ENCODE peak calls at places on chromosomes 7 and 10, in five cellular contexts. G is posterior cingulate gyrus, X is NCI-H1105 treated with DMSO at 0.1 percent for 48 hours, J is SHP77, Z is endothelial cell. K is an unnamed sample.
A peak's percentile ranks its signal among the peaks of the same experiment; 100 is the strongest.

GRCh38 chr10:126407831-126408230 is 19.6 kb upstream of the ADAM12 start:
- DNase-seq in G (no peak), X (no peak), J (no peak), Z (no peak), K (no peak)

GRCh38 chr10:95767884-95768556 is 12.1 kb downstream of the ENTPD1 start:
- DNase-seq in G (no peak), X (no peak), J (no peak), Z (no peak), K (no peak)

GRCh38 chr7:40621592-40621998 is 486.8 kb downstream of the SUGCT start:
- DNase-seq in G (no peak), X (no peak), J (no peak), Z (no peak), K (no peak)

GRCh38 chr10:119174109-119174508 is 4.5 kb downstream of the PRDX3 start:
- DNase-seq in G (no peak), X (no peak), J (no peak), Z (no peak), K (no peak)

GRCh38 chr10:84348431-84348830 is 20.0 kb downstream of the CCSER2 start:
- DNase-seq in G (no peak), X (no peak), J (no peak), Z (no peak), K (no peak)

GRCh38 chr7:5443678-5444077 is 20.0 kb upstream of the TNRC18 start:
- DNase-seq in G (no peak), X (no peak), J (no peak), Z (no peak), K (no peak)

GRCh38 chr7:1698221-1698620 is 28.1 kb downstream of the ELFN1 start:
- DNase-seq in G (no peak), X (no peak), J (no peak), Z (no peak), K (no peak)

GRCh38 chr7:155202106-155202871 is 95.4 kb upstream of the INSIG1 start:
- DNase-seq in G (no peak), X (no peak), J (no peak), Z (no peak), K (no peak)

GRCh38 chr7:11130012-11130411 is 156.3 kb downstream of the PHF14 start:
- DNase-seq in G (no peak), X (no peak), J (no peak), Z (no peak), K (no peak)

GRCh38 chr10:3548702-3549101 is 236.3 kb downstream of the KLF6 start:
- DNase-seq in G (no peak), X (no peak), J (no peak), Z (no peak), K (no peak)

GRCh38 chr10:94545277-94546057 is at the start of gene HELLS:
- DNase-seq in G (peak; percentile 64), X (peak; percentile 76), J (peak; percentile 78), Z (peak; percentile 81), K (peak; percentile 86)

GRCh38 chr10:93852721-93853120 is 41.1 kb upstream of the SLC35G1 start:
- DNase-seq in G (no peak), X (no peak), J (no peak), Z (no peak), K (no peak)

GRCh38 chr10:124992462-124993344 is 50.8 kb downstream of the ZRANB1 start:
- DNase-seq in G (no peak), X (no peak), J (no peak), Z (peak; percentile 68), K (peak; percentile 65)

GRCh38 chr10:87635498-87636312 is 24.0 kb upstream of the PAPSS2 start:
- DNase-seq in G (no peak), X (no peak), J (no peak), Z (no peak), K (no peak)

K was measured in thyroid gland.